ENCODE peak calls at places on chromosomes 4 and X, in six cellular contexts. One of them, this sample, is unnamed. For H3K36me3, the result is how much of the 10 kb centered on the place peaks cover.

GRCh38 chr4:48653217-48654014 is 126.7 kb downstream of the FRYL start:
- DNase-seq in ascending aorta: peak
- DNase-seq in OCI-LY7: no peak
- DNase-seq in PC-3: no peak
- DNase-seq in Panc1: no peak
- DNase-seq in breast epithelium: no peak
- DNase-seq in this sample: no peak

GRCh38 chr4:82044141-82044993 is 329.4 kb downstream of the HNRNPD start:
- DNase-seq in breast epithelium: peak
- DNase-seq in Panc1: no peak
- DNase-seq in PC-3: peak
- DNase-seq in OCI-LY7: no peak
- DNase-seq in ascending aorta: peak
- DNase-seq in this sample: peak

GRCh38 chrX:151999813-152000212 is 25.3 kb upstream of the GABRE start:
- DNase-seq in Panc1: no peak
- DNase-seq in OCI-LY7: no peak
- DNase-seq in PC-3: no peak
- DNase-seq in breast epithelium: no peak
- DNase-seq in ascending aorta: no peak
- DNase-seq in this sample: no peak

GRCh38 chrX:110026099-110026844 is 23.4 kb downstream of the TMEM164 start:
- DNase-seq in breast epithelium: no peak
- DNase-seq in Panc1: no peak
- DNase-seq in OCI-LY7: no peak
- DNase-seq in PC-3: peak
- DNase-seq in ascending aorta: no peak
- DNase-seq in this sample: no peak

GRCh38 chr4:76953956-76954355 is 4.4 kb downstream of the SEPTIN11 start:
- DNase-seq in Panc1: no peak
- DNase-seq in PC-3: no peak
- DNase-seq in breast epithelium: no peak
- DNase-seq in OCI-LY7: no peak
- DNase-seq in ascending aorta: no peak
- DNase-seq in this sample: no peak

GRCh38 chr4:48483777-48484493 is 792 bp downstream of the SLC10A4 start:
- DNase-seq in Panc1: no peak
- DNase-seq in ascending aorta: no peak
- DNase-seq in OCI-LY7: no peak
- DNase-seq in PC-3: no peak
- DNase-seq in breast epithelium: no peak
- DNase-seq in this sample: no peak

GRCh38 chr4:52106142-52106541 is 55.0 kb downstream of the SPATA18 start:
- DNase-seq in breast epithelium: no peak
- DNase-seq in Panc1: no peak
- DNase-seq in OCI-LY7: no peak
- DNase-seq in ascending aorta: no peak
- DNase-seq in PC-3: no peak
- DNase-seq in this sample: no peak

GRCh38 chrX:70087857-70088256 is 25.6 kb downstream of the OTUD6A start:
- DNase-seq in PC-3: peak
- DNase-seq in OCI-LY7: no peak
- DNase-seq in breast epithelium: no peak
- DNase-seq in Panc1: no peak
- DNase-seq in ascending aorta: no peak
- DNase-seq in this sample: no peak

GRCh38 chr4:174461438-174462106 is 60.7 kb downstream of the HPGD start:
- DNase-seq in ascending aorta: no peak
- DNase-seq in PC-3: peak
- DNase-seq in breast epithelium: no peak
- DNase-seq in Panc1: no peak
- DNase-seq in OCI-LY7: no peak
- DNase-seq in this sample: peak

GRCh38 chr4:73404457-73404856 is 370 bp downstream of the ALB start:
- DNase-seq in Panc1: no peak
- DNase-seq in PC-3: no peak
- DNase-seq in ascending aorta: no peak
- DNase-seq in breast epithelium: no peak
- DNase-seq in OCI-LY7: no peak
- DNase-seq in this sample: no peak

GRCh38 chr4:100079264-100079663 is 111.0 kb downstream of the DDIT4L start:
- DNase-seq in OCI-LY7: no peak
- DNase-seq in ascending aorta: no peak
- DNase-seq in Panc1: no peak
- DNase-seq in PC-3: no peak
- DNase-seq in breast epithelium: no peak
- DNase-seq in this sample: no peak

GRCh38 chr4:185254434-185254833 is 45.0 kb downstream of the SNX25 start:
- DNase-seq in Panc1: no peak
- DNase-seq in PC-3: no peak
- DNase-seq in breast epithelium: no peak
- DNase-seq in OCI-LY7: no peak
- DNase-seq in ascending aorta: no peak
- DNase-seq in this sample: no peak

GRCh38 chrX:14050704-14051103 is 21.0 kb upstream of the GEMIN8 start:
- DNase-seq in breast epithelium: no peak
- DNase-seq in Panc1: no peak
- DNase-seq in OCI-LY7: no peak
- DNase-seq in ascending aorta: no peak
- DNase-seq in PC-3: no peak
- DNase-seq in this sample: no peak

GRCh38 chr4:121952290-121952689 is 430 bp upstream of the TRPC3 start:
- DNase-seq in PC-3: no peak
- DNase-seq in ascending aorta: no peak
- DNase-seq in OCI-LY7: no peak
- DNase-seq in Panc1: no peak
- DNase-seq in breast epithelium: no peak
- DNase-seq in this sample: no peak
- H3K4me3 ChIP-seq in PC-3: no peak
- H3K4me3 ChIP-seq in ascending aorta: peak
- H3K4me3 ChIP-seq in OCI-LY7: no peak
- H3K4me3 ChIP-seq in Panc1: no peak
- H3K4me3 ChIP-seq in breast epithelium: peak
- H3K4me3 ChIP-seq in this sample: no peak

GRCh38 chr4:10598829-10599228 is 85.7 kb downstream of the CLNK start:
- DNase-seq in Panc1: no peak
- DNase-seq in OCI-LY7: no peak
- DNase-seq in PC-3: no peak
- DNase-seq in breast epithelium: no peak
- DNase-seq in ascending aorta: no peak
- DNase-seq in this sample: no peak

GRCh38 chr4:10605056-10605455 is 79.5 kb downstream of the CLNK start:
- DNase-seq in PC-3: no peak
- DNase-seq in breast epithelium: no peak
- DNase-seq in ascending aorta: no peak
- DNase-seq in Panc1: no peak
- DNase-seq in OCI-LY7: no peak
- DNase-seq in this sample: no peak

GRCh38 chr4:10596586-10597285 is 87.8 kb downstream of the CLNK start:
- DNase-seq in ascending aorta: no peak
- DNase-seq in Panc1: no peak
- DNase-seq in breast epithelium: no peak
- DNase-seq in OCI-LY7: no peak
- DNase-seq in PC-3: no peak
- DNase-seq in this sample: no peak

GRCh38 chr4:10599574-10599973 is 85.0 kb downstream of the CLNK start:
- DNase-seq in OCI-LY7: no peak
- DNase-seq in ascending aorta: no peak
- DNase-seq in Panc1: no peak
- DNase-seq in breast epithelium: no peak
- DNase-seq in PC-3: no peak
- DNase-seq in this sample: no peak
- TF ChIP-seq CTCF in OCI-LY7: no peak
- TF ChIP-seq CTCF in ascending aorta: no peak
- TF ChIP-seq CTCF in Panc1: no peak
- TF ChIP-seq CTCF in breast epithelium: no peak
- TF ChIP-seq CTCF in PC-3: no peak
- TF ChIP-seq CTCF in this sample: no peak

GRCh38 chrX:129493643-129494042 is 29.6 kb downstream of the SMARCA1 start:
- DNase-seq in Panc1: no peak
- DNase-seq in ascending aorta: no peak
- DNase-seq in breast epithelium: no peak
- DNase-seq in OCI-LY7: no peak
- DNase-seq in PC-3: peak
- DNase-seq in this sample: no peak

GRCh38 chrX:129490330-129490729 is 33.0 kb downstream of the SMARCA1 start:
- DNase-seq in ascending aorta: no peak
- DNase-seq in OCI-LY7: no peak
- DNase-seq in breast epithelium: no peak
- DNase-seq in Panc1: no peak
- DNase-seq in PC-3: no peak
- DNase-seq in this sample: no peak

DNA sequence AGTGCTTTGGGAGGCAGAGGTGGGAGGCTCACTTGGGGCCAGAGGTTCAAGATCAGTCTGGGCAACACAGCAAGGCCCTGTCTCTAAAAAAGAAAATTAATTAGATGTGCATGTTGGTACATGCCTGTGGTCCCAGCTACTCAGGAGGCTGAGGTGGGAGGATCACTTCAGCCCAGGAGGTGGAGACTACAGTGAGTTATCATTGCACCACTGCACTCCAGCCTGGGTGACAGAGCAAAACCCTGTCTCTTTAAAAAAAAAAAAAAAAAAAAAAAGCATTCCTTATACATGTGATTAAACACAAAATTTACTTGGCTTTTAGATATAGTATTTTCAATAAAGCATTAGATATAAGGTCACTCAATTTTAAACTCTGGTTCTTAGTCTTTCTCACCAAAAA is 34.9 kb downstream of the SMARCA1 start:
- DNase-seq in breast epithelium: no peak
- DNase-seq in PC-3: no peak
- DNase-seq in ascending aorta: no peak
- DNase-seq in Panc1: no peak
- DNase-seq in OCI-LY7: no peak
- DNase-seq in this sample: no peak
- H3K36me3 ChIP-seq in breast epithelium: under half
- H3K36me3 ChIP-seq in PC-3: under half
- H3K36me3 ChIP-seq in ascending aorta: under half
- H3K36me3 ChIP-seq in Panc1: half or more
- H3K36me3 ChIP-seq in OCI-LY7: under half
- H3K36me3 ChIP-seq in this sample: under half

DNA sequence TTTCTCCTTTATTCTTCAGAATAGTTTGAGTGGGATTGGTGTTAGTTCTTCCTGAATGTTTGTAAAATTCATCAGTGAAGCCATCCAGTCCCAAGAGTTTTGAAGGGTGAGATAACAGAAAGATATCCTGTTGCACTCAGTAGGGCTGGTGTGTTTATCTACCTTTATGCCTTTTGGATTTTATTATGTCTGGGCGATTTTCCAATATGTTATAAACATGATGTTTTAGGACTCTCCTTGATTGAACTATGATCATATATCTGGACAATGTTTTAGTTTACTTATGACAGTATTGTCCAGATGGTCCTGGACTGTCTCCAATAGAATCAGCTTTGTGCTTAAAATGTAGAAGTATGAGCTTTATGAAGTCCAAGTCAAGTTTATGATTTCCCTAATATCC is 77.6 kb upstream of the ITM2A start:
- DNase-seq in OCI-LY7: no peak
- DNase-seq in PC-3: no peak
- DNase-seq in ascending aorta: no peak
- DNase-seq in breast epithelium: no peak
- DNase-seq in Panc1: no peak
- DNase-seq in this sample: no peak
- H3K4me3 ChIP-seq in OCI-LY7: no peak
- H3K4me3 ChIP-seq in PC-3: no peak
- H3K4me3 ChIP-seq in ascending aorta: no peak
- H3K4me3 ChIP-seq in breast epithelium: no peak
- H3K4me3 ChIP-seq in Panc1: no peak
- H3K4me3 ChIP-seq in this sample: no peak

GRCh38 chr4:109675843-109676242 is 27.4 kb downstream of the CASP6 start:
- DNase-seq in breast epithelium: no peak
- DNase-seq in ascending aorta: no peak
- DNase-seq in PC-3: no peak
- DNase-seq in OCI-LY7: no peak
- DNase-seq in Panc1: no peak
- DNase-seq in this sample: no peak

GRCh38 chr4:109672173-109672572 is 31.1 kb downstream of the CASP6 start:
- DNase-seq in Panc1: no peak
- DNase-seq in OCI-LY7: no peak
- DNase-seq in ascending aorta: no peak
- DNase-seq in breast epithelium: no peak
- DNase-seq in PC-3: no peak
- DNase-seq in this sample: no peak

GRCh38 chr4:109675181-109675580 is 28.1 kb downstream of the CASP6 start:
- DNase-seq in breast epithelium: no peak
- DNase-seq in PC-3: no peak
- DNase-seq in ascending aorta: no peak
- DNase-seq in Panc1: no peak
- DNase-seq in OCI-LY7: no peak
- DNase-seq in this sample: no peak

GRCh38 chr4:109673303-109673702 is 29.9 kb downstream of the CASP6 start:
- DNase-seq in breast epithelium: no peak
- DNase-seq in Panc1: no peak
- DNase-seq in OCI-LY7: no peak
- DNase-seq in ascending aorta: no peak
- DNase-seq in PC-3: no peak
- DNase-seq in this sample: no peak

GRCh38 chr4:109676886-109677285 is 26.4 kb downstream of the CASP6 start:
- DNase-seq in PC-3: peak
- DNase-seq in ascending aorta: no peak
- DNase-seq in Panc1: no peak
- DNase-seq in breast epithelium: no peak
- DNase-seq in OCI-LY7: no peak
- DNase-seq in this sample: no peak
- TF ChIP-seq CTCF in PC-3: peak
- TF ChIP-seq CTCF in ascending aorta: no peak
- TF ChIP-seq CTCF in Panc1: no peak
- TF ChIP-seq CTCF in breast epithelium: no peak
- TF ChIP-seq CTCF in OCI-LY7: no peak
- TF ChIP-seq CTCF in this sample: no peak

GRCh38 chr4:153616005-153616555 is 68.0 kb upstream of the TLR2 start:
- DNase-seq in Panc1: no peak
- DNase-seq in breast epithelium: no peak
- DNase-seq in OCI-LY7: no peak
- DNase-seq in PC-3: no peak
- DNase-seq in ascending aorta: no peak
- DNase-seq in this sample: no peak

GRCh38 chr4:153612878-153613277 is 71.2 kb upstream of the TLR2 start:
- DNase-seq in ascending aorta: no peak
- DNase-seq in breast epithelium: no peak
- DNase-seq in OCI-LY7: no peak
- DNase-seq in Panc1: no peak
- DNase-seq in PC-3: no peak
- DNase-seq in this sample: no peak

GRCh38 chr4:153610623-153611376 is 73.3 kb upstream of the TLR2 start:
- DNase-seq in Panc1: no peak
- DNase-seq in ascending aorta: no peak
- DNase-seq in breast epithelium: no peak
- DNase-seq in PC-3: no peak
- DNase-seq in OCI-LY7: no peak
- DNase-seq in this sample: no peak

GRCh38 chr4:153611679-153612078 is 72.4 kb upstream of the TLR2 start:
- DNase-seq in PC-3: peak
- DNase-seq in Panc1: no peak
- DNase-seq in OCI-LY7: no peak
- DNase-seq in ascending aorta: no peak
- DNase-seq in breast epithelium: no peak
- DNase-seq in this sample: peak
- H3K36me3 ChIP-seq in PC-3: under half
- H3K36me3 ChIP-seq in Panc1: under half
- H3K36me3 ChIP-seq in OCI-LY7: half or more
- H3K36me3 ChIP-seq in ascending aorta: under half
- H3K36me3 ChIP-seq in breast epithelium: under half
- H3K36me3 ChIP-seq in this sample: under half